ENCODE peak calls at places on chromosome 15, in five cellular contexts. D is skeletal muscle cell; K is activated naive CD4-positive, alpha-beta T cell treated with anti-CD3 and anti-CD28 coated beads, Interleukin-2, amount 10 ng/mL, durations not matched to agents 7 days and 5 days; S is BJ; O is activated T-helper 1 cell treated with anti-CD3 and anti-CD28 coated beads, Interleukin-12 subunit alpha, Interleukin-12 subunit beta, Interleukin-2, Interleukin-4 antibody, amounts not matched to agents 30 ng/mL and 10 ng/mL and 1 ng/mL, durations not matched to agents 14 hours and 24 hours and 36 hours. E is an unnamed sample.

GRCh38 chr15:65204236-65204930 is 6.9 kb downstream of the CILP start:
- DNase-seq in D (no peak), K (no peak), O (no peak), S (no peak), E (no peak)

GRCh38 chr15:52093539-52094502 is 18.8 kb downstream of the BCL2L10 start:
- DNase-seq in D (peak), O (no peak), S (peak), K (no peak), E (peak)

GRCh38 chr15:56286213-56286612 is 42.5 kb upstream of the RFX7 start:
- DNase-seq in O (no peak), S (no peak), K (peak), D (no peak), E (no peak)

GRCh38 chr15:29665441-29665985 is 156.8 kb downstream of the TJP1 start:
- DNase-seq in O (no peak), S (no peak), D (no peak), K (no peak), E (no peak)

GRCh38 chr15:94135748-94136147 is 95.6 kb upstream of the MCTP2 start:
- DNase-seq in K (no peak), D (no peak), O (no peak), S (no peak), E (no peak)

GRCh38 chr15:56243117-56243773 is 434 bp downstream of the RFX7 start:
- DNase-seq in K (peak), S (no peak), D (no peak), O (peak), E (no peak)

GRCh38 chr15:92591275-92591674 is 64.3 kb downstream of the FAM174B start:
- DNase-seq in O (no peak), K (no peak), S (no peak), D (no peak), E (no peak)

GRCh38 chr15:94972314-94972713 is 741.0 kb downstream of the MCTP2 start:
- DNase-seq in O (no peak), S (no peak), K (no peak), D (no peak), E (peak)

GRCh38 chr15:42903388-42904324 is 16.9 kb downstream of the TTBK2 start:
- DNase-seq in D (no peak), K (no peak), O (no peak), S (no peak), E (no peak)

GRCh38 chr15:68416158-68416535 is 15.8 kb downstream of the ITGA11 start:
- DNase-seq in D (no peak), K (no peak), S (no peak), O (no peak), E (no peak)

GRCh38 chr15:77455696-77456293 is 35.1 kb downstream of the HMG20A start:
- DNase-seq in S (peak), K (no peak), O (no peak), D (peak), E (no peak)

GRCh38 chr15:63474810-63475316 is 29.5 kb upstream of the USP3 start:
- DNase-seq in S (no peak), D (no peak), O (no peak), K (no peak), E (no peak)

GRCh38 chr15:70902105-70902504 is 9.5 kb downstream of the LRRC49 start:
- DNase-seq in K (no peak), S (peak), D (peak), O (no peak), E (no peak)

GRCh38 chr15:88636039-88636438 is 2.8 kb upstream of the ISG20 start:
- DNase-seq in S (no peak), K (peak), D (no peak), O (peak), E (no peak)

GRCh38 chr15:68784206-68784605 is 36.5 kb downstream of the ANP32A start:
- DNase-seq in S (no peak), K (no peak), O (no peak), D (no peak), E (no peak)

GRCh38 chr15:81292516-81293001 is 31.4 kb downstream of the STARD5 start:
- DNase-seq in K (peak), S (no peak), D (no peak), O (peak), E (no peak)

GRCh38 chr15:29470311-29470710 is 200.7 kb upstream of the NSMCE3 start:
- DNase-seq in S (no peak), D (no peak), O (no peak), K (no peak), E (no peak)

GRCh38 chr15:71149645-71150557 is 34.6 kb downstream of the THSD4 start:
- DNase-seq in D (no peak), K (no peak), S (no peak), O (no peak), E (no peak)

GRCh38 chr15:75171408-75171807 is 30.3 kb upstream of the C15orf39 start:
- DNase-seq in S (peak), K (peak), D (peak), O (peak), E (no peak)

GRCh38 chr15:98111806-98112205 is 151.3 kb downstream of the ARRDC4 start:
- DNase-seq in S (no peak), D (no peak), K (no peak), O (no peak), E (no peak)

GRCh38 chr15:72344602-72345001 is 24.6 kb upstream of the CELF6 start:
- DNase-seq in D (no peak), S (no peak), O (no peak), K (no peak), E (no peak)

GRCh38 chr15:89823836-89824606 is 9.4 kb upstream of the ANPEP start:
- DNase-seq in K (no peak), D (no peak), S (no peak), O (no peak), E (no peak)

GRCh38 chr15:39594056-39594763 is 13.3 kb downstream of the THBS1 start:
- DNase-seq in K (no peak), D (no peak), S (peak), O (no peak), E (no peak)

GRCh38 chr15:80695911-80696651 is 971 bp downstream of the ABHD17C start:
- DNase-seq in K (peak), O (no peak), S (no peak), D (no peak), E (no peak)

GRCh38 chr15:68816795-68817303 is 3.8 kb downstream of the ANP32A start:
- DNase-seq in K (peak), S (no peak), O (no peak), D (no peak), E (no peak)

GRCh38 chr15:75349851-75350588 is 3.2 kb downstream of the NEIL1 start:
- DNase-seq in D (no peak), K (peak), O (peak), S (no peak), E (no peak)

GRCh38 chr15:99125061-99125990 is 20.4 kb downstream of the SYNM start:
- DNase-seq in K (no peak), O (no peak), D (no peak), S (no peak), E (no peak)

E was measured in retinal pigment epithelial cell.